ENCODE peak calls at places on chromosomes 4 and X, in nine cellular contexts. Q, A, P, F, I, S, T, N and E are unnamed samples.

GRCh38 chrX:40300286-40300890 is 202.6 kb upstream of the BCOR start:
- DNase-seq in A (no peak), F (no peak), N (no peak), P (no peak), S (no peak), Q (no peak), T (no peak), I (no peak), E (no peak)

GRCh38 chrX:109952985-109953905 is 49.7 kb upstream of the TMEM164 start:
- DNase-seq in I (no peak), T (no peak), A (no peak), Q (no peak), F (no peak), N (no peak), P (no peak), S (no peak), E (no peak)

GRCh38 chr4:157121396-157121795 is 45.4 kb downstream of the GLRB start:
- DNase-seq in Q (no peak), T (no peak), S (no peak), I (no peak), A (no peak), P (no peak), N (no peak), F (no peak), E (peak; percentile 29)

GRCh38 chr4:150582881-150583286 is 933 bp downstream of the MAB21L2 start:
- DNase-seq in T (peak; percentile 38), P (peak; percentile 39), Q (no peak), I (no peak), F (peak; percentile 31), N (peak; percentile 51), A (no peak), S (no peak), E (no peak)

GRCh38 chr4:185235480-185236154 is 26.2 kb downstream of the SNX25 start:
- DNase-seq in F (no peak), Q (no peak), S (no peak), N (no peak), P (no peak), T (peak; percentile 22), A (no peak), I (no peak), E (no peak)

GRCh38 chr4:165718660-165719059 is 154.4 kb upstream of the TLL1 start:
- DNase-seq in T (no peak), I (no peak), A (no peak), P (no peak), Q (no peak), F (no peak), N (no peak), S (no peak), E (no peak)

GRCh38 chrX:65707153-65707552 is 39.7 kb downstream of the MSN start:
- DNase-seq in F (no peak), N (no peak), Q (no peak), P (no peak), S (no peak), A (no peak), T (no peak), I (no peak), E (no peak)

GRCh38 chr4:21780158-21780557 is 168.4 kb downstream of the KCNIP4 start:
- DNase-seq in F (no peak), P (no peak), N (no peak), Q (no peak), S (no peak), T (no peak), A (peak; percentile 16), I (no peak), E (no peak)

GRCh38 chrX:15546745-15547144 is 46.1 kb downstream of the BMX start:
- DNase-seq in N (no peak), Q (no peak), F (no peak), A (no peak), P (no peak), S (no peak), T (no peak), I (no peak), E (no peak)

GRCh38 chr4:89754531-89754930 is 82.4 kb downstream of the SNCA start:
- DNase-seq in Q (no peak), T (no peak), P (no peak), F (no peak), I (peak; percentile 70), S (no peak), N (no peak), A (peak; percentile 2), E (no peak)

GRCh38 chr4:160373911-160374310 is 1271.0 kb downstream of the RAPGEF2 start:
- DNase-seq in A (peak; percentile 76), N (no peak), P (no peak), F (no peak), S (no peak), Q (peak; percentile 28), I (no peak), T (no peak), E (no peak)

GRCh38 chr4:3531887-3532713 is at the start of gene LRPAP1:
- DNase-seq in P (peak; percentile 98), A (peak; percentile 90), I (peak; percentile 55), T (peak; percentile 96), N (peak; percentile 96), Q (peak; percentile 80), S (peak; percentile 93), F (peak; percentile 95), E (peak; percentile 64)

GRCh38 chr4:20538922-20539321 is 161.3 kb upstream of the PACRGL start:
- DNase-seq in F (no peak), P (no peak), A (peak; percentile 8), I (no peak), N (no peak), T (no peak), S (no peak), Q (no peak), E (no peak)

GRCh38 chr4:5276475-5277045 is 225.3 kb downstream of the STK32B start:
- DNase-seq in T (no peak), A (no peak), S (no peak), P (no peak), Q (no peak), N (no peak), I (no peak), F (no peak), E (no peak)

GRCh38 chrX:139429913-139430312 is 100.6 kb upstream of the F9 start:
- DNase-seq in F (no peak), A (peak; percentile 23), I (no peak), S (no peak), Q (peak; percentile 42), T (no peak), N (no peak), P (no peak), E (no peak)

GRCh38 chr4:144808034-144808433 is 162.1 kb downstream of the HHIP start:
- DNase-seq in N (no peak), P (no peak), T (no peak), I (no peak), S (no peak), A (no peak), Q (no peak), F (no peak), E (no peak)

GRCh38 chr4:147596976-147597375 is 20.2 kb upstream of the TMEM184C start:
- DNase-seq in T (no peak), F (no peak), S (peak; percentile 62), N (no peak), P (no peak), I (peak; percentile 82), A (peak; percentile 83), Q (peak; percentile 90), E (peak; percentile 84)

GRCh38 chrX:138996268-138996667 is 284.8 kb upstream of the FGF13 start:
- DNase-seq in A (no peak), F (no peak), Q (no peak), N (no peak), P (no peak), S (no peak), T (no peak), I (no peak), E (no peak)

GRCh38 chr4:128558896-128559669 is 250.4 kb upstream of the JADE1 start:
- DNase-seq in T (no peak), S (no peak), N (no peak), Q (no peak), I (no peak), P (no peak), A (peak; percentile 19), F (no peak), E (no peak)

GRCh38 chr4:3233391-3234071 is 15.4 kb upstream of the MSANTD1 start:
- DNase-seq in T (no peak), I (no peak), S (no peak), P (no peak), N (no peak), F (no peak), Q (no peak), A (peak; percentile 29), E (no peak)

GRCh38 chr4:126265880-126266279 is 951.1 kb downstream of the FAT4 start:
- DNase-seq in S (no peak), Q (no peak), P (no peak), A (peak; percentile 11), N (no peak), F (no peak), I (no peak), T (no peak), E (no peak)

GRCh38 chr4:14532436-14532835 is 469.8 kb upstream of the CPEB2 start:
- DNase-seq in I (no peak), S (no peak), F (no peak), N (no peak), Q (no peak), A (no peak), T (no peak), P (no peak), E (no peak)

GRCh38 chr4:62145276-62145675 is 945.1 kb downstream of the ADGRL3 start:
- DNase-seq in Q (no peak), I (no peak), P (no peak), N (no peak), T (no peak), F (no peak), S (no peak), A (no peak), E (no peak)

GRCh38 chr4:107183155-107183774 is 147.2 kb upstream of the DKK2 start:
- DNase-seq in Q (peak; percentile 61), A (peak; percentile 70), F (peak; percentile 30), N (no peak), T (peak; percentile 38), I (peak; percentile 26), P (no peak), S (no peak), E (peak; percentile 20)
- TF ChIP-seq CTCF in Q (peak; percentile 73), A (peak; percentile 77), F (peak; percentile 86), N (peak; percentile 89), T (peak; percentile 87), I (peak; percentile 78), P (peak; percentile 75), S (peak; percentile 53), E (peak; percentile 81)

GRCh38 chr4:138494931-138495330 is 252.8 kb upstream of the SLC7A11 start:
- DNase-seq in Q (peak; percentile 48), N (no peak), T (no peak), A (peak; percentile 30), I (no peak), P (peak; percentile 41), F (no peak), S (no peak), E (peak; percentile 49)
- TF ChIP-seq CTCF in Q (peak; percentile 51), N (no peak), T (peak; percentile 38), A (peak; percentile 15), I (no peak), P (no peak), F (no peak), S (no peak), E (peak; percentile 46)

GRCh38 chr4:134636332-134637055 is 434.9 kb upstream of the PABPC4L start:
- DNase-seq in I (no peak), A (no peak), P (no peak), T (no peak), F (no peak), S (no peak), Q (no peak), N (no peak), E (no peak)
- TF ChIP-seq CTCF in I (no peak), A (no peak), P (no peak), T (no peak), F (no peak), S (no peak), Q (no peak), N (no peak), E (no peak)

GRCh38 chrX:7233632-7234406 is 85.9 kb upstream of the PUDP start:
- DNase-seq in A (no peak), T (no peak), S (no peak), Q (no peak), F (no peak), P (no peak), N (no peak), I (no peak), E (no peak)
- TF ChIP-seq CTCF in A (no peak), T (no peak), S (no peak), Q (no peak), F (no peak), P (no peak), N (no peak), I (no peak), E (peak; percentile 13)